ENCODE peak calls at places on chromosome 20, in seven cellular contexts. U, S, O, P, I, Z and K are unnamed samples.

GRCh38 chr20:17617212-17617867 is 47.5 kb downstream of the DSTN start:
- DNase-seq in U (peak; percentile 63), S (peak; percentile 53), O (no peak), P (peak; percentile 89), I (peak; percentile 52), Z (peak; percentile 56), K (peak; percentile 76)

GRCh38 chr20:62792182-62792939 is 3.9 kb upstream of the MRGBP start:
- DNase-seq in U (no peak), S (no peak), O (no peak), P (no peak), I (no peak), Z (peak; percentile 70), K (no peak)

GRCh38 chr20:58741384-58741783 is 48.8 kb downstream of the NPEPL1 start:
- DNase-seq in U (no peak), S (no peak), O (no peak), P (no peak), I (no peak), Z (no peak), K (no peak)

GRCh38 chr20:2694519-2694918 is 1.9 kb downstream of the EBF4 start:
- DNase-seq in U (no peak), S (no peak), O (no peak), P (no peak), I (no peak), Z (no peak), K (no peak)

GRCh38 chr20:41135187-41135887 is 2.0 kb upstream of the PLCG1 start:
- DNase-seq in U (peak; percentile 77), S (peak; percentile 66), O (no peak), P (peak; percentile 64), I (peak; percentile 63), Z (no peak), K (no peak)

GRCh38 chr20:327946-328563 is 2.7 kb downstream of the SOX12 start:
- DNase-seq in U (no peak), S (no peak), O (no peak), P (no peak), I (no peak), Z (no peak), K (no peak)

GRCh38 chr20:51084598-51084997 is 61.7 kb upstream of the KCNG1 start:
- DNase-seq in U (no peak), S (no peak), O (no peak), P (no peak), I (no peak), Z (no peak), K (no peak)

GRCh38 chr20:36784116-36784515 is 10.6 kb upstream of the DSN1 start:
- DNase-seq in U (no peak), S (no peak), O (no peak), P (no peak), I (no peak), Z (no peak), K (no peak)

GRCh38 chr20:33338465-33339258 is 55.6 kb downstream of the BPIFB1 start:
- DNase-seq in U (no peak), S (no peak), O (no peak), P (no peak), I (no peak), Z (no peak), K (no peak)

GRCh38 chr20:51327251-51327841 is 215.2 kb downstream of the NFATC2 start:
- DNase-seq in U (no peak), S (no peak), O (peak; percentile 28), P (peak; percentile 75), I (no peak), Z (peak; percentile 75), K (peak; percentile 15)

GRCh38 chr20:64228751-64229518 is 26.6 kb upstream of the PCMTD2 start:
- DNase-seq in U (no peak), S (no peak), O (no peak), P (no peak), I (no peak), Z (no peak), K (no peak)